ENCODE peak calls at places on chromosome 2, in eight cellular contexts. H, O, D, Y, K, R, L and U are unnamed samples. For H3K4me1 and H3K9me3, the result is how much of the 10 kb centered on the place peaks cover.

GRCh38 chr2:42794271-42795046 is 2.1 kb upstream of the HAAO start:
- DNase-seq in H (peak), O (no peak), D (peak), Y (no peak), K (no peak), R (peak), L (no peak), U (no peak)

GRCh38 chr2:203691149-203691548 is 15.3 kb upstream of the CD28 start:
- DNase-seq in H (no peak), O (no peak), D (peak), Y (no peak), K (no peak), R (no peak), L (no peak), U (no peak)

GRCh38 chr2:14634223-14634884 is 1.8 kb downstream of the LRATD1 start:
- DNase-seq in H (peak), O (peak), D (peak), Y (no peak), K (no peak), R (peak), L (peak), U (peak)

GRCh38 chr2:68832161-68832869 is 38.9 kb downstream of the BMP10 start:
- DNase-seq in H (peak), O (no peak), D (peak), Y (peak), K (peak), R (peak), L (peak), U (peak)

GRCh38 chr2:117918608-117919007 is 95.3 kb downstream of the CCDC93 start:
- DNase-seq in H (no peak), O (no peak), D (no peak), Y (no peak), K (no peak), R (no peak), L (no peak), U (no peak)

GRCh38 chr2:59296279-59296678 is 1055.2 kb upstream of the FANCL start:
- DNase-seq in H (peak), O (no peak), D (no peak), Y (no peak), K (no peak), R (no peak), L (no peak), U (no peak)

GRCh38 chr2:65710779-65711295 is 278.4 kb upstream of the SPRED2 start:
- DNase-seq in H (peak), O (peak), D (peak), Y (no peak), K (no peak), R (no peak), L (no peak), U (no peak)

GRCh38 chr2:133503323-133503722 is 64.9 kb downstream of the NCKAP5 start:
- DNase-seq in H (no peak), O (no peak), D (no peak), Y (no peak), K (no peak), R (no peak), L (no peak), U (no peak)

GRCh38 chr2:21358971-21359370 is 235.2 kb downstream of the TDRD15 start:
- DNase-seq in H (no peak), O (no peak), D (no peak), Y (no peak), K (no peak), R (no peak), L (no peak), U (no peak)

GRCh38 chr2:108927936-108928659 is 60.9 kb downstream of the EDAR start:
- DNase-seq in H (peak), O (peak), D (peak), Y (no peak), K (peak), R (no peak), L (no peak), U (no peak)

GRCh38 chr2:207201416-207201815 is 35.7 kb upstream of the KLF7 start:
- DNase-seq in H (no peak), O (no peak), D (no peak), Y (no peak), K (no peak), R (no peak), L (no peak), U (no peak)

GRCh38 chr2:60972889-60973656 is 44.4 kb upstream of the PEX13 start:
- DNase-seq in H (no peak), O (no peak), D (no peak), Y (no peak), K (no peak), R (no peak), L (no peak), U (no peak)

GRCh38 chr2:38345323-38346038 is 31.6 kb downstream of the ATL2 start:
- DNase-seq in H (no peak), O (no peak), D (no peak), Y (no peak), K (no peak), R (no peak), L (no peak), U (no peak)

GRCh38 chr2:53234548-53234903 is 533.1 kb upstream of the CHAC2 start:
- DNase-seq in H (peak), O (peak), D (no peak), Y (no peak), K (no peak), R (no peak), L (no peak), U (no peak)

GRCh38 chr2:221779614-221780067 is 207.5 kb upstream of the EPHA4 start:
- DNase-seq in H (peak), O (no peak), D (peak), Y (no peak), K (no peak), R (no peak), L (no peak), U (no peak)

GRCh38 chr2:227010433-227010832 is 153.6 kb downstream of the COL4A4 start:
- DNase-seq in H (peak), O (no peak), D (peak), Y (no peak), K (no peak), R (no peak), L (no peak), U (no peak)

GRCh38 chr2:223649941-223650530 is 47.9 kb upstream of the SCG2 start:
- DNase-seq in H (no peak), O (no peak), D (no peak), Y (no peak), K (no peak), R (no peak), L (no peak), U (no peak)

GRCh38 chr2:127661072-127661618 is 14.2 kb downstream of the LIMS2 start:
- DNase-seq in H (no peak), O (no peak), D (peak), Y (no peak), K (no peak), R (peak), L (no peak), U (peak)

GRCh38 chr2:68994864-68995263 is 18.1 kb upstream of the ANTXR1 start:
- DNase-seq in H (peak), O (no peak), D (peak), Y (no peak), K (no peak), R (peak), L (peak), U (no peak)

GRCh38 chr2:120554625-120555032 is 181.0 kb upstream of the GLI2 start:
- DNase-seq in H (no peak), O (no peak), D (no peak), Y (no peak), K (no peak), R (no peak), L (no peak), U (no peak)

GRCh38 chr2:186517090-186517489 is 31.0 kb downstream of the ZC3H15 start:
- DNase-seq in H (no peak), O (no peak), D (no peak), Y (no peak), K (no peak), R (no peak), L (no peak), U (no peak)

DNA sequence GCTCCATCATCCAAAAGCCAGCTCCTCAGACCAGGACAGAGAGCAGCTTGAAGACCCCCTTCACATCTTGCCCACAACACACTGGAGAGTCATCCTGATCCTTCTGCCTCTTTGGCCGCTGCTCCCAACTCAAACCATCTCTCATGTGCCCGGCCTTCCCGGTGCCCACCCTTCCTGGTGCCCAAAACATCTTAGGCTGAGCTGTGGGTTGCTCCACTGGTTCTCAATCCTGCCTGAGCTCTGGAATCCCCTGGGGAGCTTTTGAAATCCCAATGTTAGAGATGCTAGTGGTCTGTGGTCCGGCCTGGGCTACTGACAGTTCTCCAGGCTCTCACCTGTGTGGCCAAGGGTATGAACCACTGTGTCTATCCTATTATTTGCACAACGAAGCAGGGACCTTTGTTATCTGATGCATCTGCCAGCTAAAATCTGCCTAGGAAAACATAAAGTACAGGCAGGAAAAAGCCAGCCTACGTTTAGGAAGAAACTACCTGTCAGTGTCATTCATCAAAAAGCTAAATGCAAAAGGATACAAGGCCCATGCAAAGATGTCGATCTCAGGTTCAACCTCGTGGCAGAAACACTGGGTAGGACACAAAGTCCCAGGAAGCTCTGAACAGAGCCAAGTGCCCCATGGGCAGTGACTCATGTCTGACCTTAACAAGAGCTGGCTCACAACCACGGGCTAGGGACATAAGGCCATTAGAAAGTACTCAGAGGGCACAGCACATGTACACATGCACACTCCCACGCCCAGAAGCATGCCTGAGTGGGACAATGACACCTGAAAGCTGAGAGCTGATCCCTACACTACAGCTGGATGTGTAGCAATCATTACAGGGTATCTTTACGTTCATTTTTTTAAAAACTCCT is 30.8 kb downstream of the TBC1D8 start:
- DNase-seq in H (peak), O (no peak), D (peak), Y (no peak), K (no peak), R (peak), L (peak), U (peak)
- H3K4me1 ChIP-seq in H (under half), O (under half), D (under half), Y (under half), K (under half), R (under half), L (half or more), U (half or more)

GRCh38 chr2:3972377-3972776 is 269.0 kb downstream of the DCDC2C start:
- DNase-seq in H (no peak), O (no peak), D (no peak), Y (no peak), K (no peak), R (no peak), L (no peak), U (no peak)

GRCh38 chr2:3970791-3971190 is 267.4 kb downstream of the DCDC2C start:
- DNase-seq in H (no peak), O (no peak), D (no peak), Y (no peak), K (no peak), R (no peak), L (no peak), U (no peak)

GRCh38 chr2:3971313-3972192 is 268.2 kb downstream of the DCDC2C start:
- DNase-seq in H (no peak), O (no peak), D (no peak), Y (no peak), K (no peak), R (no peak), L (no peak), U (no peak)

DNA sequence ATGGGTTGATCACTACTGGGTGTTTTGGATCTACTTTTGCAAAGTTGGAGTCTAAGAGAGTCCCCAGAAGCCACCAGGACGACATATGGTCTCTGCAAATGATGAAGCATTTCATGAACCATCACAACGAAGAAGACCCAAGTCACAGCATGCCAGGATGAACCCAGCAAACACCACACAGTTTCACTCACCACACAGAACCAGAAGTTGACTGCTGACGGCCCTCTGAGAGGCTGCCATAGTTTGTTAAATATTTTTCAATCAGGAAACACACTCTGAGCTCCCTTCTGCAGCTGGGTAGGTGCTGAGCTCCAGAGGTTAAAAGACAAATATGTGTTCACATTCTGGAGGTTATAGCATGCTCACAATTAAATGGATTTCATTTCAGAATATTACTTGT is 271.4 kb downstream of the DCDC2C start:
- DNase-seq in H (no peak), O (no peak), D (no peak), Y (no peak), K (no peak), R (no peak), L (no peak), U (no peak)
- H3K9me3 ChIP-seq in H (under half), O (under half), D (under half), Y (under half), K (under half), R (under half), L (under half), U (under half)

DNA sequence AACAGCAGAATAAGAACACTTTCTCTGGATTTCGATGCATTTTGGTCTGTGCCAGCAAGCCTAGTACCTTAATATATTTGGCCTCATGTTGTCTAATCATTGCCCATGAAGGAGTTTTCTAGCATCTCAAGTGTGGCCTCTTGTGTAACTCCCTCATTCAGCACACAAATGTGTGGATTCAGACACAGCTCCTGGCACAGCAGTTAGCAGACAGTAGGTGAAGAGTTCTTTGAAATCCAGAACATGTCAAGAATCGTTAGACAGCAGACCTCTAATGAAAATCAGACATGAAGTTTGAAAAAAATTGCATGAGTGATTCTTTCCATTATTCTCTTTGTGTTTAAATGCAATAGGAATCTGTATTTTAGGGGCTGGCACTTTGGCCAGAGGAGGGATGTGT is 177.0 kb downstream of the FMNL2 start:
- DNase-seq in H (no peak), O (no peak), D (no peak), Y (no peak), K (no peak), R (no peak), L (no peak), U (no peak)
- H3K4me1 ChIP-seq in H (under half), O (under half), D (under half), Y (under half), K (under half), R (under half), L (under half), U (under half)

GRCh38 chr2:238895901-238896600 is 48.2 kb downstream of the TWIST2 start:
- DNase-seq in H (peak), O (peak), D (peak), Y (no peak), K (no peak), R (peak), L (peak), U (no peak)
- H3K9me3 ChIP-seq in H (under half), O (under half), D (under half), Y (under half), K (under half), R (under half), L (under half), U (under half)

GRCh38 chr2:113175101-113175628 is 1.4 kb downstream of the PSD4 start:
- DNase-seq in H (no peak), O (no peak), D (no peak), Y (peak), K (peak), R (no peak), L (no peak), U (no peak)

GRCh38 chr2:113175736-113176695 is 2.2 kb downstream of the PSD4 start:
- DNase-seq in H (no peak), O (no peak), D (no peak), Y (no peak), K (peak), R (no peak), L (no peak), U (no peak)

GRCh38 chr2:113173563-113174368 is at the start of gene PSD4:
- DNase-seq in H (no peak), O (no peak), D (peak), Y (peak), K (peak), R (peak), L (peak), U (peak)

GRCh38 chr2:113172721-113173562 is 829 bp upstream of the PSD4 start:
- DNase-seq in H (no peak), O (no peak), D (no peak), Y (no peak), K (no peak), R (no peak), L (no peak), U (no peak)

DNA sequence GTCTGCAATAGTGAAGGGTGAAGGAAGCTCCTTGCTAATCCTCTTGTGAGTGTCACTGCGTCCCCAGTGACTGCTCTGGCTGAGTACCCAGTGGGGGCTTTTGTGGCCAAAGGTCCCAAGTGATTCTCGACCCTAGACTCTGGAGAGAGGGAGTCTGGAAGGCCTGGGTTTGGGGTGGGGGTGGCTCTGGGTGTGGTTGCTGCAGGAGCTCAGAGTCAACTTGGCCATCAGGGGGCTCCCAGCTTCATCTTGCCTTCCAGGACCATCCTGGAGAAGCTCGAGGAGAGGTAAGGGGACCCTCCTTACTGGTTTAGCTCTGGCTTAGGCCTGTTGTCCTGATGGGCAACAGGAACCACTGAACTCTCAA is 581 bp downstream of the PSD4 start:
- DNase-seq in H (no peak), O (no peak), D (no peak), Y (no peak), K (no peak), R (no peak), L (no peak), U (no peak)
- H3K4me1 ChIP-seq in H (under half), O (under half), D (under half), Y (half or more), K (half or more), R (under half), L (under half), U (under half)

GRCh38 chr2:83261591-83262136 is 1197.4 kb downstream of the SUCLG1 start:
- DNase-seq in H (no peak), O (no peak), D (no peak), Y (no peak), K (no peak), R (no peak), L (no peak), U (no peak)
- H3K9me3 ChIP-seq in H (under half), O (under half), D (under half), Y (under half), K (under half), R (under half), L (under half), U (under half)

GRCh38 chr2:46042207-46042637 is 255.0 kb upstream of the EPAS1 start:
- DNase-seq in H (no peak), O (no peak), D (no peak), Y (no peak), K (no peak), R (no peak), L (no peak), U (no peak)
- H3K4me1 ChIP-seq in H (under half), O (under half), D (under half), Y (under half), K (under half), R (under half), L (under half), U (under half)

GRCh38 chr2:122977580-122977979 is 1047.5 kb upstream of the CNTNAP5 start:
- DNase-seq in H (no peak), O (no peak), D (no peak), Y (no peak), K (no peak), R (no peak), L (no peak), U (no peak)
- H3K9me3 ChIP-seq in H (under half), O (under half), D (under half), Y (under half), K (under half), R (under half), L (under half), U (under half)